ENCODE peak calls at places on chromosomes 4 and X, in six cellular contexts. H is heart right ventricle; V is AG04450; Y is body of pancreas; M is stomach; S is CD8-positive, alpha-beta memory T cell. I is an unnamed sample. For H3K27me3, the result is how much of the 10 kb centered on the place peaks cover.

GRCh38 chrX:140177821-140178220 is 212.5 kb upstream of the CXorf66 start:
- DNase-seq in H (no peak), V (no peak), Y (no peak), M (no peak), S (no peak), I (no peak)

GRCh38 chrX:10619311-10620015 is 922 bp downstream of the MID1 start:
- DNase-seq in H (no peak), V (no peak), Y (no peak), M (no peak), S (no peak), I (no peak)

GRCh38 chr4:55291227-55291629 is 54.8 kb upstream of the SRD5A3 start:
- DNase-seq in H (peak), V (no peak), Y (no peak), M (no peak), S (no peak), I (no peak)

GRCh38 chr4:2261110-2261852 is 628 bp downstream of the MXD4 start:
- DNase-seq in H (peak), V (no peak), Y (peak), M (peak), S (peak), I (peak)

GRCh38 chrX:134604701-134605271 is 53.5 kb downstream of the PLAC1 start:
- DNase-seq in H (no peak), V (no peak), Y (peak), M (peak), S (no peak), I (peak)

GRCh38 chr4:117968606-117969005 is 65.7 kb upstream of the NDST3 start:
- DNase-seq in H (no peak), V (no peak), Y (no peak), M (no peak), S (no peak), I (no peak)

GRCh38 chr4:170089274-170089742 is 448 bp downstream of the AADAT start:
- DNase-seq in H (no peak), V (no peak), Y (peak), M (no peak), S (no peak), I (peak)

GRCh38 chr4:75831856-75832405 is 70.3 kb downstream of the PPEF2 start:
- DNase-seq in H (no peak), V (no peak), Y (no peak), M (no peak), S (no peak), I (no peak)

GRCh38 chr4:12041828-12042227 is 613.1 kb upstream of the HS3ST1 start:
- DNase-seq in H (no peak), V (no peak), Y (no peak), M (no peak), S (no peak), I (no peak)

GRCh38 chrX:349196-349595 is 30.6 kb upstream of the GTPBP6 start:
- DNase-seq in H (no peak), V (no peak), Y (no peak), M (no peak), S (no peak), I (no peak)

GRCh38 chrX:49075347-49075746 is 1.5 kb upstream of the PRAF2 start:
- DNase-seq in H (no peak), V (no peak), Y (no peak), M (no peak), S (no peak), I (no peak)

GRCh38 chr4:144611850-144612249 is 34.1 kb upstream of the HHIP start:
- DNase-seq in H (no peak), V (no peak), Y (peak), M (no peak), S (no peak), I (peak)

GRCh38 chr4:20095805-20096541 is 155.7 kb upstream of the SLIT2 start:
- DNase-seq in H (no peak), V (no peak), Y (no peak), M (no peak), S (no peak), I (no peak)

GRCh38 chr4:158895797-158896442 is 127.1 kb downstream of the FNIP2 start:
- DNase-seq in H (no peak), V (no peak), Y (peak), M (peak), S (no peak), I (no peak)

GRCh38 chr4:38673109-38673978 is 9.3 kb downstream of the KLF3 start:
- DNase-seq in H (peak), V (no peak), Y (peak), M (peak), S (no peak), I (no peak)

GRCh38 chr4:925171-925570 is 6.9 kb downstream of the GAK start:
- DNase-seq in H (no peak), V (no peak), Y (no peak), M (no peak), S (no peak), I (no peak)

GRCh38 chrX:100650841-100651240 is 6.8 kb downstream of the SRPX2 start:
- DNase-seq in H (no peak), V (no peak), Y (no peak), M (no peak), S (no peak), I (no peak)

GRCh38 chrX:100647739-100648138 is 3.7 kb downstream of the SRPX2 start:
- DNase-seq in H (no peak), V (no peak), Y (no peak), M (no peak), S (no peak), I (no peak)

GRCh38 chrX:100652266-100652665 is 8.3 kb downstream of the SRPX2 start:
- DNase-seq in H (no peak), V (no peak), Y (no peak), M (no peak), S (no peak), I (no peak)

GRCh38 chrX:100648601-100649417 is 4.8 kb downstream of the SRPX2 start:
- DNase-seq in H (no peak), V (peak), Y (no peak), M (no peak), S (no peak), I (no peak)

DNA sequence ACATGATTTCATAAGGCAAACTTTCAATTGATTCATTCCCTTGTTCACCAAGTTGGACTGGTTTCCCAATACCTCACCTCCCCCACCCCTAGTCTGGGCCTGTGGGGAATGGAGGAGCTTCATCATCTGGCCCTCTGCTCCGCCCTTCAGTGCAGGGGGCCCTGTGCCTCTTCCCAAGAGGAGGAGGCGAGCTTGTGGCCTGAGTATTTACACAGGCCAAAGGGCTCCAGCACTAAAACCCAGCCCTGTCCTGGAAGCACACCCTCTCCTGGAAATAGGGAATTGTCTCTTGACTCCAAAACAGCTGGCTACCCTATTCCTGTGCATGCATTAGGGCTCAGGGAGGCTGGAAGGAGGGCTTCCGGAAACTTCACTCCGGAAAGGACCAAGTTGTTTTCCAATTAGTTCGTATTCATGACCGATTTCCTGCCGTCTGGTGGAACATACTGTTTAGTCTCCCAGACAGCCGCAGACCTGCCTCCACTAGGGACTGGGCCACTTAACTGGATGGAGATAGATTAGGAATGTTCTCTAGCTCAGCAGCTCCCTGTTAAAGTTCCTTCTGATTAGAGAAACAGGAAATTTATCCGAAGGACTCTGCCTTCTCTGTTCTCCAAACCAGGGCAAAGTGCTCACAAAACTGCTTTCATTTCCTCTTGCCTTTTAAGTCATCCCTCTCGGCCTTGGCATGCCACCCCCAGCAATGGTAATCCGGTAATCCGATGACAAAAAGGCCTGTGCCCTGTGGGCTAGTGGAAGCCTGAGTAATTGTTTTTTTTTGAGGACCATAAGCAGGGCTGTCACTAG is 5.8 kb downstream of the SRPX2 start:
- DNase-seq in H (peak), V (peak), Y (peak), M (no peak), S (no peak), I (no peak)
- H3K27me3 ChIP-seq in H (under half), V (under half), Y (under half), M (under half), S (under half), I (under half)

GRCh38 chr4:172177382-172177781 is 364.2 kb downstream of the GALNTL6 start:
- DNase-seq in H (no peak), V (no peak), Y (no peak), M (no peak), S (no peak), I (no peak)
- H3K27me3 ChIP-seq in H (under half), V (under half), Y (under half), M (under half), S (under half), I (under half)

GRCh38 chrX:40012800-40013682 is 84.7 kb downstream of the BCOR start:
- DNase-seq in H (peak), V (no peak), Y (peak), M (peak), S (no peak), I (no peak)

GRCh38 chrX:40010550-40011364 is 87.0 kb downstream of the BCOR start:
- DNase-seq in H (no peak), V (no peak), Y (no peak), M (no peak), S (no peak), I (peak)

GRCh38 chrX:40011483-40012038 is 86.2 kb downstream of the BCOR start:
- DNase-seq in H (no peak), V (no peak), Y (no peak), M (no peak), S (no peak), I (no peak)

GRCh38 chrX:40009890-40010289 is 87.9 kb downstream of the BCOR start:
- DNase-seq in H (no peak), V (no peak), Y (no peak), M (no peak), S (no peak), I (no peak)

GRCh38 chrX:40012039-40012799 is 85.5 kb downstream of the BCOR start:
- DNase-seq in H (peak), V (no peak), Y (peak), M (peak), S (no peak), I (no peak)
- H3K27me3 ChIP-seq in H (under half), V (under half), Y (under half), M (under half), S (under half), I (under half)

GRCh38 chr4:53365486-53366300 is at the start of gene SCFD2:
- DNase-seq in H (peak), V (peak), Y (peak), M (peak), S (peak), I (peak)
- H3K27me3 ChIP-seq in H (under half), V (under half), Y (under half), M (under half), S (under half), I (under half)

DNA sequence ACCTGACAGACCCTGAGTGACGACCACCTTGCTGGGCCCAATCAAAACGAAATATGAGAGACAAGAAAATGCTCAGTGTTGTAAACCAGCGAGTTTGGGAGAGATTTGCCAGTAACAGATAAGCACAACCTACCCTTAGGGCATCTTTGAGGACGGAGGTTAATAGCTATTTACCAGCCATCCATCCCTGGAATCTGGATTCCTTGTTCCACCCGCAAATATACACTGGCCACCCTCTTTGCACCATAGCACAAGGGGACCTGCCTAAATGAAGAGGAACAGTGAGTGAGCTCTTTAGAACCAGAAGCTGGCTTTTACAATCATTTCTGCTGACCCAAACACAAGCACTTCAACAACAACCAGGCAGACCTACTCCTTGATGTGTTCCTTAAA is 725 bp downstream of the MPP1 start:
- DNase-seq in H (no peak), V (no peak), Y (no peak), M (no peak), S (no peak), I (peak)
- H3K27me3 ChIP-seq in H (under half), V (under half), Y (under half), M (under half), S (under half), I (under half)

GRCh38 chrX:131723646-131724045 is 179.8 kb downstream of the OR13H1 start:
- DNase-seq in H (no peak), V (no peak), Y (no peak), M (no peak), S (no peak), I (peak)

GRCh38 chrX:131727778-131728177 is 183.9 kb downstream of the OR13H1 start:
- DNase-seq in H (no peak), V (no peak), Y (no peak), M (no peak), S (no peak), I (no peak)

GRCh38 chrX:131724292-131724691 is 180.4 kb downstream of the OR13H1 start:
- DNase-seq in H (no peak), V (no peak), Y (no peak), M (no peak), S (no peak), I (no peak)

GRCh38 chrX:131728295-131729145 is 184.6 kb downstream of the OR13H1 start:
- DNase-seq in H (no peak), V (no peak), Y (peak), M (peak), S (no peak), I (no peak)

GRCh38 chrX:131725001-131725654 is 181.3 kb downstream of the OR13H1 start:
- DNase-seq in H (no peak), V (no peak), Y (no peak), M (no peak), S (no peak), I (no peak)
- H3K27me3 ChIP-seq in H (under half), V (under half), Y (under half), M (under half), S (under half), I (under half)